ENCODE peak calls at places on chromosomes 13 and 19, in eight cellular contexts. V is choroid plexus epithelial cell, C is stomach, Z is body of pancreas, T is astrocyte of the spinal cord, A is AG09309, K is psoas muscle, W is HFF-Myc. N is an unnamed sample.

GRCh38 chr19:28466107-28467045 is 746.6 kb downstream of the UQCRFS1 start:
- DNase-seq in C (peak; percentile 61), T (peak; percentile 27), K (peak; percentile 74), Z (peak; percentile 83), V (peak; percentile 78), W (peak; percentile 16), A (peak; percentile 17), N (no peak)

GRCh38 chr19:49389406-49389805 is 1.4 kb downstream of the KASH5 start:
- DNase-seq in Z (no peak), A (no peak), T (no peak), W (no peak), C (no peak), V (no peak), K (no peak), N (no peak)

GRCh38 chr19:38304866-38305429 is 897 bp downstream of the C19orf33 start:
- DNase-seq in V (no peak), T (peak; percentile 61), K (no peak), Z (peak; percentile 92), A (no peak), W (no peak), C (peak; percentile 93), N (peak; percentile 89)

GRCh38 chr13:41401371-41401770 is 56.0 kb upstream of the RGCC start:
- DNase-seq in W (no peak), T (no peak), V (no peak), A (no peak), Z (no peak), C (no peak), K (no peak), N (no peak)

GRCh38 chr13:64529874-64530485 is 2700.2 kb downstream of the PCDH9 start:
- DNase-seq in C (no peak), V (peak; percentile 17), W (no peak), T (peak; percentile 11), K (no peak), Z (peak; percentile 23), A (no peak), N (no peak)

GRCh38 chr19:46935066-46935663 is 74.4 kb downstream of the ARHGAP35 start:
- DNase-seq in A (no peak), Z (no peak), C (no peak), V (no peak), K (no peak), T (no peak), W (no peak), N (no peak)

GRCh38 chr13:99756281-99756680 is 215.3 kb downstream of the ZIC5 start:
- DNase-seq in W (no peak), C (no peak), A (no peak), K (no peak), V (no peak), T (no peak), Z (no peak), N (no peak)

GRCh38 chr13:18233783-18234299 is 947.8 kb downstream of the TUBA3C start:
- DNase-seq in V (no peak), C (no peak), T (no peak), K (no peak), A (no peak), W (no peak), Z (no peak), N (no peak)

GRCh38 chr13:26590379-26590778 is 32.9 kb downstream of the WASF3 start:
- DNase-seq in C (no peak), K (no peak), T (no peak), W (no peak), A (no peak), Z (no peak), V (no peak), N (no peak)

GRCh38 chr13:32075150-32075851 is 43.7 kb downstream of the FRY start:
- DNase-seq in A (no peak), Z (no peak), C (no peak), V (no peak), W (no peak), K (no peak), T (no peak), N (no peak)

GRCh38 chr13:36347826-36348225 is 1.6 kb upstream of the SPART start:
- DNase-seq in K (no peak), W (no peak), A (no peak), V (no peak), T (no peak), C (no peak), Z (no peak), N (no peak)

GRCh38 chr13:85651440-85651839 is 147.8 kb downstream of the SLITRK6 start:
- DNase-seq in Z (no peak), A (no peak), C (no peak), T (no peak), V (peak; percentile 8), K (no peak), W (no peak), N (peak; percentile 82)

GRCh38 chr13:104296301-104296700 is 1230.1 kb upstream of the SLC10A2 start:
- DNase-seq in T (no peak), V (peak; percentile 27), K (no peak), W (no peak), Z (no peak), C (no peak), A (no peak), N (no peak)

GRCh38 chr13:73938375-73939070 is 195.7 kb downstream of the KLF12 start:
- DNase-seq in V (peak; percentile 95), T (peak; percentile 87), K (no peak), Z (no peak), C (no peak), W (peak; percentile 44), A (peak; percentile 76), N (peak; percentile 35)

GRCh38 chr13:30697177-30697953 is 38.0 kb upstream of the ALOX5AP start:
- DNase-seq in C (no peak), V (no peak), W (no peak), T (no peak), A (no peak), Z (no peak), K (no peak), N (no peak)

GRCh38 chr13:21673592-21674270 is 2.9 kb downstream of the FGF9 start:
- DNase-seq in C (peak; percentile 58), W (no peak), V (peak; percentile 41), Z (peak; percentile 73), T (no peak), K (peak; percentile 65), A (no peak), N (no peak)

GRCh38 chr19:45568732-45569131 is 15.9 kb downstream of the OPA3 start:
- DNase-seq in A (no peak), T (peak; percentile 79), V (peak; percentile 73), W (no peak), Z (no peak), C (no peak), K (no peak), N (no peak)

GRCh38 chr13:63472736-63473135 is 2057.1 kb upstream of the PCDH20 start:
- DNase-seq in C (no peak), K (no peak), V (no peak), W (no peak), Z (no peak), T (no peak), A (no peak), N (no peak)

GRCh38 chr13:48123827-48124226 is 28.9 kb upstream of the MED4 start:
- DNase-seq in A (no peak), Z (no peak), T (no peak), W (no peak), V (no peak), C (no peak), K (no peak), N (no peak)

GRCh38 chr13:30577381-30577780 is 40.3 kb upstream of the USPL1 start:
- DNase-seq in A (peak; percentile 81), Z (no peak), W (peak; percentile 48), K (no peak), V (peak; percentile 94), C (no peak), T (peak; percentile 93), N (peak; percentile 26)

GRCh38 chr19:56120371-56121179 is 520 bp downstream of the ZNF787 start:
- DNase-seq in T (peak; percentile 68), K (peak; percentile 92), W (no peak), Z (peak; percentile 87), V (peak; percentile 78), C (peak; percentile 77), A (no peak), N (no peak)

DNA sequence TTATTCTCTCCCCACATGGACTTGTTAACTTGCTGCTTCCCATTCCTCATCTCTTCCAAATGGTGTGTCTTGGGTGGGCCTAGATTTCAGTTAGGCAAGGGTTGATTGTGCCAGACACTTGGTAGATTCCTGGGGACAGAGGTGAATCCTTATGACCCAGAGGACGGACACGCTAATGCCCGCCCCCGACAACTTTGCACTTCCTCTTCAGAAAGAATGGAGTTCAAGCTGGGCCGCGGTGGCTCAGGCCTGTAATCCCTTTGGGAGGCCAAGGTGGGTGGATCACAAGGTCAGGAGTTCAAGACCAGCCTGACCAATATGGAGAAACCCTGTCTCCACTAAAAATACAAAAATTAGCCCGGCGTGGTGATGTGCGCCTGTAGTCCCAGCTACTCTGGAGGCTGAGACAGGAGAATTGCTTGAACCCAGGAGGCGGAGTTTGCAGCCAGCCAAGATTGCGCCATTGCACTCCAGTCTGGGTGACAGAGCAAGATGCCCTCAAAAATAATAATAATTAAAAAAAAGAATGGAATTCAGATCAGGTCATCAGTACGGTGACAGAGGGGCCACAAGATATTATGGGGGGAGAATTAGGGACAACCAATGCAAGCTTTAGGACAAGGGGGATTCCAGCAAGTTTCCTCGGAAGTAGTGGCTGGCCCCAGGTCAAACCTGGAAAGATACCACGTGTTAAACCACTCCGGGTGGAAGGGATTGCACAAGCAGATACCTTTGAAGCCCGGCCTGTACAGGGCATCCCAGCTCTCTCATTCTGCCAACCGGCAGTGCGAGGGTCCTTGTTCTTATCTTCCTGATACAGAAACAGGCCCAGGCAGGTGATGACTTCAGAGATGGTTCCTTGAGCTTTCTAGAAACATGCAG is 2.7 kb downstream of the MYO9B start:
- DNase-seq in K (no peak), A (no peak), C (no peak), W (no peak), V (peak; percentile 17), T (no peak), Z (no peak), N (no peak)
- H3K4me3 ChIP-seq in K (no peak overlapping the region), A (no peak overlapping the region), C (peak overlapping the region; percentile 78), W (no peak overlapping the region), V (no peak overlapping the region), T (no peak overlapping the region), Z (no peak overlapping the region), N (no peak overlapping the region)

GRCh38 chr19:1629256-1629808 is 23.1 kb downstream of the TCF3 start:
- DNase-seq in K (peak; percentile 44), W (no peak), V (no peak), A (no peak), T (no peak), Z (no peak), C (no peak), N (no peak)
- H3K4me3 ChIP-seq in K (no peak overlapping the region), W (no peak overlapping the region), V (no peak overlapping the region), A (no peak overlapping the region), T (no peak overlapping the region), Z (no peak overlapping the region), C (no peak overlapping the region), N (no peak overlapping the region)

DNA sequence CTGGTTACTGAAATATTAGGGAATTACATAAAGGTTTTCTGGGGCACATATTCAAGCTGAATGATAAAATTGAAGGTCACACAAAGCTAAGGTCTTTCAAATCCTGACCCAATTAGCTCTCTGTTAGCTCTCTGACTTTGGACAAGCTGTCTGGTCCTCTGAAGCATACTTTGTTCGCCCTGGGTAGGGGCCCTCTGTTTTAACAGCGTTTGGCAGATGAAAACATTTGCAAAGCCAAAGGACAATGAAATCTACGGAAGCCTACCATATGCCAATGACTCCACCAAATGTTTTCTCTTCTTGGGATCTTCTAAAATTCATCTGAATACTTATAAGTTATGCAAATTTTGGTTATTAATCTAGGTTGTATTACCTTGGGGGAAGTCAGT is 14.5 kb upstream of the GJA3 start:
- DNase-seq in V (no peak), W (no peak), A (no peak), T (no peak), C (no peak), K (no peak), Z (no peak), N (no peak)
- H3K4me3 ChIP-seq in V (no peak overlapping the region), W (no peak overlapping the region), A (no peak overlapping the region), T (no peak overlapping the region), C (no peak overlapping the region), K (no peak overlapping the region), Z (no peak overlapping the region), N (no peak overlapping the region)

GRCh38 chr13:81677857-81678256 is 1336.9 kb upstream of the SPRY2 start:
- DNase-seq in K (no peak), W (no peak), V (no peak), C (no peak), A (no peak), T (no peak), Z (no peak), N (no peak)
- H3K4me3 ChIP-seq in K (no peak overlapping the region), W (no peak overlapping the region), V (no peak overlapping the region), C (no peak overlapping the region), A (no peak overlapping the region), T (no peak overlapping the region), Z (no peak overlapping the region), N (no peak overlapping the region)

N was measured in keratinocyte.